ENCODE peak calls at places on chromosomes 11 and 22, in seven cellular contexts. B is fibroblast of pulmonary artery, X is RWPE2, K is heart left ventricle, W is fibroblast of the aortic adventitia, F is ovary, N is BE2C. P is an unnamed sample.

GRCh38 chr22:20619042-20619892 is 111.9 kb downstream of the MED15 start:
- DNase-seq in B (no peak), X (no peak), K (no peak), W (no peak), F (no peak), N (no peak), P (no peak)

GRCh38 chr11:121508449-121508848 is 55.7 kb upstream of the SORL1-AS1 start:
- DNase-seq in B (no peak), X (no peak), K (no peak), W (no peak), F (no peak), N (no peak), P (no peak)

GRCh38 chr11:20089796-20090653 is 70.2 kb downstream of the DBX1 start:
- DNase-seq in B (peak), X (no peak), K (peak), W (peak), F (peak), N (no peak), P (no peak)

GRCh38 chr11:65434057-65434666 is 11.6 kb downstream of the NEAT1 start:
- DNase-seq in B (peak), X (no peak), K (no peak), W (peak), F (no peak), N (no peak), P (peak)

GRCh38 chr11:109914809-109915653 is 178.2 kb upstream of the ZC3H12C start:
- DNase-seq in B (peak), X (no peak), K (no peak), W (peak), F (no peak), N (no peak), P (peak)

GRCh38 chr11:98398508-98398907 is 622.2 kb upstream of the CNTN5 start:
- DNase-seq in B (no peak), X (no peak), K (no peak), W (no peak), F (no peak), N (no peak), P (no peak)

GRCh38 chr22:47370448-47371262 is 608.2 kb downstream of the TBC1D22A start:
- DNase-seq in B (no peak), X (peak), K (no peak), W (no peak), F (peak), N (no peak), P (no peak)

GRCh38 chr11:93895106-93895862 is 44.9 kb upstream of the VSTM5 start:
- DNase-seq in B (peak), X (no peak), K (peak), W (peak), F (peak), N (peak), P (peak)

GRCh38 chr11:67282155-67282875 is 6.8 kb upstream of the ANKRD13D start:
- DNase-seq in B (no peak), X (peak), K (no peak), W (no peak), F (no peak), N (peak), P (no peak)

GRCh38 chr11:2464451-2465165 is 19.8 kb downstream of the KCNQ1 start:
- DNase-seq in B (no peak), X (no peak), K (no peak), W (no peak), F (no peak), N (no peak), P (no peak)

GRCh38 chr22:49308300-49308699 is 519.4 kb downstream of the BRD1 start:
- DNase-seq in B (no peak), X (no peak), K (no peak), W (no peak), F (no peak), N (no peak), P (no peak)

GRCh38 chr22:49976439-49977175 is 16.0 kb downstream of the PIM3 start:
- DNase-seq in B (no peak), X (no peak), K (no peak), W (no peak), F (no peak), N (no peak), P (no peak)

GRCh38 chr11:77668760-77669159 is 31.2 kb upstream of the CLNS1A start:
- DNase-seq in B (no peak), X (no peak), K (no peak), W (no peak), F (no peak), N (no peak), P (peak)

GRCh38 chr11:121383726-121384125 is 68.4 kb upstream of the SORL1 start:
- DNase-seq in B (no peak), X (no peak), K (peak), W (no peak), F (no peak), N (no peak), P (no peak)

GRCh38 chr11:47328449-47329390 is 23.8 kb downstream of the MYBPC3 start:
- DNase-seq in B (no peak), X (no peak), K (peak), W (no peak), F (no peak), N (no peak), P (no peak)

GRCh38 chr11:63839508-63840355 is 822 bp downstream of the MARK2 start:
- DNase-seq in B (no peak), X (no peak), K (peak), W (no peak), F (no peak), N (no peak), P (peak)

GRCh38 chr11:121451982-121452608 is at the start of gene SORL1:
- DNase-seq in B (peak), X (no peak), K (peak), W (peak), F (peak), N (peak), P (peak)

GRCh38 chr11:15923169-15923568 is 433.2 kb downstream of the SOX6 start:
- DNase-seq in B (no peak), X (no peak), K (no peak), W (no peak), F (no peak), N (no peak), P (no peak)

GRCh38 chr11:124817036-124817435 is 16.8 kb upstream of the MSANTD2 start:
- DNase-seq in B (no peak), X (no peak), K (no peak), W (no peak), F (no peak), N (no peak), P (no peak)

GRCh38 chr22:49564054-49564453 is 263.6 kb downstream of the BRD1 start:
- DNase-seq in B (no peak), X (no peak), K (no peak), W (no peak), F (no peak), N (no peak), P (no peak)

GRCh38 chr22:41488076-41488475 is 19.2 kb downstream of the ACO2 start:
- DNase-seq in B (no peak), X (no peak), K (no peak), W (no peak), F (no peak), N (no peak), P (no peak)

GRCh38 chr11:126647735-126648134 is 292.2 kb downstream of the ST3GAL4 start:
- DNase-seq in B (peak), X (no peak), K (no peak), W (peak), F (no peak), N (no peak), P (peak)

GRCh38 chr11:131063638-131064037 is 147.4 kb upstream of the SNX19 start:
- DNase-seq in B (no peak), X (no peak), K (no peak), W (no peak), F (no peak), N (no peak), P (no peak)

GRCh38 chr11:75797116-75797515 is 17.9 kb upstream of the UVRAG start:
- DNase-seq in B (no peak), X (no peak), K (no peak), W (no peak), F (no peak), N (no peak), P (no peak)

GRCh38 chr22:42160830-42161696 is 30.5 kb upstream of the CYP2D6 start:
- DNase-seq in B (no peak), X (no peak), K (no peak), W (no peak), F (no peak), N (no peak), P (no peak)

GRCh38 chr11:66190776-66191175 is 77.7 kb upstream of the RAB1B start:
- DNase-seq in B (no peak), X (no peak), K (no peak), W (no peak), F (no peak), N (no peak), P (no peak)

GRCh38 chr11:74022541-74022940 is 13.7 kb upstream of the UCP3 start:
- DNase-seq in B (no peak), X (no peak), K (no peak), W (no peak), F (no peak), N (no peak), P (no peak)

GRCh38 chr11:74019860-74020259 is 11.0 kb upstream of the UCP3 start:
- DNase-seq in B (no peak), X (no peak), K (no peak), W (no peak), F (no peak), N (no peak), P (no peak)

GRCh38 chr11:74019104-74019738 is 10.3 kb upstream of the UCP3 start:
- DNase-seq in B (no peak), X (no peak), K (no peak), W (no peak), F (no peak), N (no peak), P (peak)

GRCh38 chr11:74021998-74022397 is 13.1 kb upstream of the UCP3 start:
- DNase-seq in B (no peak), X (no peak), K (no peak), W (no peak), F (no peak), N (no peak), P (no peak)

GRCh38 chr11:74020537-74020936 is 11.7 kb upstream of the UCP3 start:
- DNase-seq in B (no peak), X (no peak), K (no peak), W (no peak), F (no peak), N (no peak), P (no peak)
- H3K4me3 ChIP-seq in B (no peak), X (no peak), K (no peak), W (no peak), F (no peak), N (no peak), P (no peak)

DNA sequence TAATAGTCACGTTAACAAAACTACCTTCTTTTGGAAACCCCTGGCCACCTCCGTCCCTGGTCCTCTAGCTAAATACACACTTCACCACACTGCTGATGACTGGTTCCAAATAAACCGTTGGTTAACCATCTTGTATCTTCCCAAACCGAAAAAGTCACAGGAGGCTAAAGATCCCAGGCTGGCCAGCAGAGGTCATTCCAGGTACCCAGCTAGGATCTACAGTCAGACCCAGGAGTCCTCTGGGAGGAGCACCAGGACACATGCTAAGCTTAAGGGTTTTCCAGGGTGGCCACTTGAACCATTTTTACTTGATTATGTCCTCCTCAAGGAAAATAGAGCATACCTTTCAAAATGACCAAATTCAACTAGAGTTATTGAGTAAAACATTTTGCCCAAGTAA is 103.2 kb downstream of the ETS1 start:
- DNase-seq in B (no peak), X (no peak), K (no peak), W (no peak), F (no peak), N (no peak), P (no peak)
- TF ChIP-seq CTCF in B (no peak), X (peak), K (peak), W (no peak), F (no peak), N (peak), P (no peak)

GRCh38 chr11:10898763-10899541 is 41.1 kb upstream of the ZBED5 start:
- DNase-seq in B (no peak), X (no peak), K (peak), W (no peak), F (no peak), N (no peak), P (no peak)
- H3K4me3 ChIP-seq in B (peak), X (no peak), K (no peak), W (peak), F (no peak), N (no peak), P (no peak)

GRCh38 chr11:78961186-78961782 is 386.6 kb upstream of the NARS2 start:
- DNase-seq in B (peak), X (no peak), K (no peak), W (peak), F (no peak), N (peak), P (peak)
- TF ChIP-seq CTCF in B (peak), X (peak), K (peak), W (peak), F (no peak), N (peak), P (peak)

GRCh38 chr11:12005061-12005460 is 3.4 kb downstream of the DKK3 start:
- DNase-seq in B (no peak), X (no peak), K (no peak), W (no peak), F (no peak), N (no peak), P (no peak)
- H3K4me3 ChIP-seq in B (peak), X (no peak), K (peak), W (no peak), F (no peak), N (no peak), P (no peak)

GRCh38 chr22:30232716-30233218 is 13.8 kb downstream of the LIF start:
- DNase-seq in B (no peak), X (no peak), K (no peak), W (no peak), F (no peak), N (no peak), P (peak)
- TF ChIP-seq CTCF in B (no peak), X (no peak), K (no peak), W (no peak), F (no peak), N (no peak), P (no peak)

DNA sequence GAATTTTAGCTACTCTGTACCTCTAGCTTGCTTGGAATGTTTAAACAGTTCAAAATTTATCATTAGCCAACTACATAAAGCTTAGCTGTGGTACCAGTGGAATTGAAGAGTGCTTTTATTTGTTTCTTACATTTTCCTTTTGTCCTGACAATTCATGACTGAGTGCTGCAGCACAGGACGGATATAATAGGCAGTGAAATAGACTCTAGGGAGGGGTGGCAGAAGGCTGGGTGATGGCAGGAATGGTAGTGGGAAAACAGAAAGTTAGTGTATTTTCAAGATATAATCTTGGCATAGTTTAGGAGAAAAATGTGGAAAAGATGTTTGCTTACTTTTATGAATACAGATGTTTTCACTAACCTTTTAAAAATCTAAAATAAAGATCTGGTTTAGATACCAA is 31.1 kb upstream of the ARHGAP32 start:
- DNase-seq in B (no peak), X (no peak), K (no peak), W (no peak), F (no peak), N (no peak), P (no peak)
- H3K4me3 ChIP-seq in B (peak), X (no peak), K (no peak), W (peak), F (no peak), N (no peak), P (peak)

GRCh38 chr11:107780775-107781174 is 68.9 kb upstream of the SLN start:
- DNase-seq in B (no peak), X (no peak), K (no peak), W (peak), F (no peak), N (no peak), P (peak)
- TF ChIP-seq CTCF in B (peak), X (peak), K (no peak), W (no peak), F (no peak), N (peak), P (no peak)

GRCh38 chr11:113874920-113875413 is 405 bp downstream of the USP28 start:
- DNase-seq in B (peak), X (no peak), K (no peak), W (peak), F (no peak), N (no peak), P (peak)

GRCh38 chr11:113875414-113876073 is at the start of gene USP28:
- DNase-seq in B (peak), X (peak), K (peak), W (peak), F (peak), N (peak), P (peak)

GRCh38 chr11:113876074-113876797 is 864 bp upstream of the USP28 start:
- DNase-seq in B (no peak), X (no peak), K (no peak), W (no peak), F (no peak), N (no peak), P (no peak)

GRCh38 chr11:113877673-113878060 is 2.3 kb upstream of the USP28 start:
- DNase-seq in B (no peak), X (no peak), K (no peak), W (no peak), F (no peak), N (no peak), P (no peak)

DNA sequence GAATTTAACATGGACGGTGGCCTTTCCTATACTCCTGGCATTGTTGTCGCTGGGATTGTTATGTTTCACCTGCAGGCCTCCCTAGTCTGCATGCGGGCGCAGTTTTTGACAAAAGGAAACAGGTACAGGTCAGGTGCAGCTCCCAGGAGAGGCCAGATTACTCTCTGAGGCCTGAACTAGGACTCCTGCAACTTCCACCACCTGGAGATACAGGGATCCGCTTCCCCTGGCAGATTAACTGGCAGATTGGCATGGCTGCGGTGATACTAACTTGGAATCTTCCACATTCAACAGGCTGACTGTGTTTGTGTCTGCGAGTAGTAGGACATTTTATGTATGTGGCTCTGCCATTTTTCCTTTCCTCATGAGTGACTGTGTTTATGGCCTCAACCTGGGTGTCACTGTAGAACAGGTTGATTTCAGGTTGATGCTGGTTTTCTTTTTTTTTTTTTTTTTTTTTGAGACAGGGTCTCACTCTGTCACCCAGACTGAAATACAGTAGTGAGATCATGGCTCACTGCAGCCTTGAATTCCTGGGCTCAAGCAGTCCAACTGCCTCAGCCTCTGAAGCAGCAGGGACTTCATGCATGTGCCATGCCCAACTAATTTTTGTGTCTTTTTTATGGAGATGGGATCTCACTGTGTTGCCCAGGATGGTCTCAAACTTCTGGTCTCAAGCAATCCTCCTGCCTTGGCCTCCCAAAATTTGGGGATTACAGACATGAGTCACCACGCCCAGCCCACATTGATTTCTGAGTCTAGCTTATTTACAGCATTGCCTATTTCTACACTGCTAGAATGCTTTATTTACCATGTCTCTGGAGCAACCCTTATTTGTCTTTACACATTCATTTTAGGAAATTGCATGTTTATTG is 1.7 kb upstream of the USP28 start:
- DNase-seq in B (no peak), X (no peak), K (no peak), W (no peak), F (no peak), N (no peak), P (no peak)
- H3K4me3 ChIP-seq in B (no peak), X (no peak), K (no peak), W (no peak), F (no peak), N (no peak), P (no peak)

P was measured in cardiac fibroblast.